ENCODE peak calls at places on chromosomes 2 and 18, in nine cellular contexts. One of them, this sample, is unnamed.

GRCh38 chr18:48456838-48457237 is 47.7 kb upstream of the ZBTB7C start:
- DNase-seq in IMR-90: no peak
- DNase-seq in transverse colon: no peak
- DNase-seq in GM12878: no peak
- DNase-seq in cardiac muscle cell: no peak
- DNase-seq in fibroblast of lung: no peak
- DNase-seq in suprapubic skin: no peak
- DNase-seq in stomach: no peak
- DNase-seq in testis: no peak
- DNase-seq in this sample: no peak

GRCh38 chr18:49168281-49168680 is 217.5 kb upstream of the SMAD7 start:
- DNase-seq in IMR-90: no peak
- DNase-seq in testis: peak; percentile 19
- DNase-seq in transverse colon: no peak
- DNase-seq in fibroblast of lung: no peak
- DNase-seq in cardiac muscle cell: no peak
- DNase-seq in GM12878: no peak
- DNase-seq in suprapubic skin: no peak
- DNase-seq in stomach: no peak
- DNase-seq in this sample: no peak

GRCh38 chr2:15334650-15335326 is 226.3 kb downstream of the NBAS start:
- DNase-seq in suprapubic skin: no peak
- DNase-seq in cardiac muscle cell: no peak
- DNase-seq in transverse colon: no peak
- DNase-seq in testis: no peak
- DNase-seq in fibroblast of lung: peak; percentile 41
- DNase-seq in IMR-90: peak; percentile 57
- DNase-seq in stomach: no peak
- DNase-seq in GM12878: no peak
- DNase-seq in this sample: peak; percentile 94

GRCh38 chr2:189233527-189233926 is 54.0 kb upstream of the COL5A2 start:
- DNase-seq in stomach: no peak
- DNase-seq in suprapubic skin: no peak
- DNase-seq in IMR-90: peak; percentile 58
- DNase-seq in cardiac muscle cell: peak; percentile 22
- DNase-seq in fibroblast of lung: peak; percentile 44
- DNase-seq in testis: no peak
- DNase-seq in transverse colon: no peak
- DNase-seq in GM12878: no peak
- DNase-seq in this sample: peak; percentile 87

GRCh38 chr2:174588463-174588862 is 9.1 kb downstream of the WIPF1 start:
- DNase-seq in IMR-90: no peak
- DNase-seq in stomach: no peak
- DNase-seq in suprapubic skin: no peak
- DNase-seq in fibroblast of lung: no peak
- DNase-seq in testis: no peak
- DNase-seq in GM12878: no peak
- DNase-seq in transverse colon: no peak
- DNase-seq in cardiac muscle cell: no peak
- DNase-seq in this sample: no peak

GRCh38 chr2:102514061-102514785 is 41.2 kb downstream of the SLC9A4 start:
- DNase-seq in testis: no peak
- DNase-seq in stomach: peak; percentile 46
- DNase-seq in GM12878: no peak
- DNase-seq in cardiac muscle cell: peak; percentile 94
- DNase-seq in fibroblast of lung: peak; percentile 89
- DNase-seq in transverse colon: no peak
- DNase-seq in IMR-90: peak; percentile 89
- DNase-seq in suprapubic skin: no peak
- DNase-seq in this sample: peak; percentile 94

GRCh38 chr2:232309592-232309991 is 69.0 kb upstream of the ALPP start:
- DNase-seq in testis: no peak
- DNase-seq in IMR-90: no peak
- DNase-seq in suprapubic skin: no peak
- DNase-seq in stomach: no peak
- DNase-seq in cardiac muscle cell: no peak
- DNase-seq in transverse colon: no peak
- DNase-seq in fibroblast of lung: no peak
- DNase-seq in GM12878: no peak
- DNase-seq in this sample: no peak

GRCh38 chr2:228658998-228659397 is 477.5 kb upstream of the SPHKAP start:
- DNase-seq in testis: no peak
- DNase-seq in GM12878: no peak
- DNase-seq in cardiac muscle cell: peak; percentile 95
- DNase-seq in suprapubic skin: no peak
- DNase-seq in stomach: no peak
- DNase-seq in fibroblast of lung: peak; percentile 96
- DNase-seq in transverse colon: no peak
- DNase-seq in IMR-90: peak; percentile 85
- DNase-seq in this sample: peak; percentile 31

GRCh38 chr2:16392647-16393482 is 272.8 kb downstream of the CYRIA start:
- DNase-seq in fibroblast of lung: no peak
- DNase-seq in testis: no peak
- DNase-seq in stomach: no peak
- DNase-seq in GM12878: no peak
- DNase-seq in suprapubic skin: no peak
- DNase-seq in transverse colon: no peak
- DNase-seq in cardiac muscle cell: no peak
- DNase-seq in IMR-90: no peak
- DNase-seq in this sample: no peak

GRCh38 chr2:213320604-213321003 is 36.3 kb downstream of the SPAG16 start:
- DNase-seq in stomach: no peak
- DNase-seq in cardiac muscle cell: no peak
- DNase-seq in testis: no peak
- DNase-seq in suprapubic skin: no peak
- DNase-seq in fibroblast of lung: no peak
- DNase-seq in IMR-90: no peak
- DNase-seq in transverse colon: no peak
- DNase-seq in GM12878: no peak
- DNase-seq in this sample: no peak

GRCh38 chr2:213315168-213315876 is 31.1 kb downstream of the SPAG16 start:
- DNase-seq in transverse colon: no peak
- DNase-seq in fibroblast of lung: no peak
- DNase-seq in stomach: no peak
- DNase-seq in cardiac muscle cell: no peak
- DNase-seq in GM12878: peak; percentile 11
- DNase-seq in testis: no peak
- DNase-seq in suprapubic skin: no peak
- DNase-seq in IMR-90: no peak
- DNase-seq in this sample: no peak

GRCh38 chr2:213316001-213316735 is 31.9 kb downstream of the SPAG16 start:
- DNase-seq in testis: no peak
- DNase-seq in GM12878: no peak
- DNase-seq in fibroblast of lung: no peak
- DNase-seq in suprapubic skin: no peak
- DNase-seq in stomach: no peak
- DNase-seq in transverse colon: no peak
- DNase-seq in cardiac muscle cell: peak; percentile 13
- DNase-seq in IMR-90: peak; percentile 37
- DNase-seq in this sample: peak; percentile 45

GRCh38 chr2:213317929-213318328 is 33.7 kb downstream of the SPAG16 start:
- DNase-seq in GM12878: no peak
- DNase-seq in fibroblast of lung: peak; percentile 74
- DNase-seq in stomach: no peak
- DNase-seq in IMR-90: peak; percentile 83
- DNase-seq in testis: no peak
- DNase-seq in suprapubic skin: no peak
- DNase-seq in cardiac muscle cell: peak; percentile 64
- DNase-seq in transverse colon: no peak
- DNase-seq in this sample: peak; percentile 33
- TF ChIP-seq CTCF in GM12878: no peak
- TF ChIP-seq CTCF in fibroblast of lung: no peak
- TF ChIP-seq CTCF in stomach: no peak
- TF ChIP-seq CTCF in IMR-90: no peak
- TF ChIP-seq CTCF in testis: no peak
- TF ChIP-seq CTCF in suprapubic skin: no peak
- TF ChIP-seq CTCF in cardiac muscle cell: no peak
- TF ChIP-seq CTCF in transverse colon: no peak
- TF ChIP-seq CTCF in this sample: no peak

DNA sequence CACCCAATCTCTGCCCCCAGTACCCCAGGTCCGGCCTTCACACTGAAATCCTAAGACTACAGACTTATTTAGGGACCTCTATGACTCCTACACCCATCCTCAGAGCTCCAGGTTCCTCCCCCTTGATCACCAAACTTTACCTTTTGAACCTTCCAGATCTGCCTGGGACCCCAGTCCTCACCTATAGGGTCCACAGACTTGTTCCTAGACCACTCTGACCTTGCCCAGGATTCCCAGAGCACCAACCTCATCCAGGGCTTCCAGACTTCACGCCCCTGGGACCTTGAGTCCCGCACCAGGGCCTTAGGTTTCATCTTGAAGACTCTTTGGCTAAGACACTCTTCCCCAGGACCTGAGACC is 462 bp downstream of the CHCHD5 start:
- DNase-seq in transverse colon: no peak
- DNase-seq in IMR-90: no peak
- DNase-seq in suprapubic skin: no peak
- DNase-seq in cardiac muscle cell: no peak
- DNase-seq in testis: no peak
- DNase-seq in stomach: no peak
- DNase-seq in GM12878: no peak
- DNase-seq in fibroblast of lung: no peak
- DNase-seq in this sample: no peak
- H3K4me3 ChIP-seq in transverse colon: peak overlapping the region; percentile 62
- H3K4me3 ChIP-seq in IMR-90: peak overlapping the region; percentile 56
- H3K4me3 ChIP-seq in suprapubic skin: peak overlapping the region; percentile 73
- H3K4me3 ChIP-seq in cardiac muscle cell: peak overlapping the region; percentile 44
- H3K4me3 ChIP-seq in testis: peak overlapping the region; percentile 69
- H3K4me3 ChIP-seq in stomach: peak overlapping the region; percentile 53
- H3K4me3 ChIP-seq in GM12878: peak overlapping the region; percentile 89
- H3K4me3 ChIP-seq in fibroblast of lung: peak overlapping the region; percentile 94
- H3K4me3 ChIP-seq in this sample: peak overlapping the region; percentile 67

DNA sequence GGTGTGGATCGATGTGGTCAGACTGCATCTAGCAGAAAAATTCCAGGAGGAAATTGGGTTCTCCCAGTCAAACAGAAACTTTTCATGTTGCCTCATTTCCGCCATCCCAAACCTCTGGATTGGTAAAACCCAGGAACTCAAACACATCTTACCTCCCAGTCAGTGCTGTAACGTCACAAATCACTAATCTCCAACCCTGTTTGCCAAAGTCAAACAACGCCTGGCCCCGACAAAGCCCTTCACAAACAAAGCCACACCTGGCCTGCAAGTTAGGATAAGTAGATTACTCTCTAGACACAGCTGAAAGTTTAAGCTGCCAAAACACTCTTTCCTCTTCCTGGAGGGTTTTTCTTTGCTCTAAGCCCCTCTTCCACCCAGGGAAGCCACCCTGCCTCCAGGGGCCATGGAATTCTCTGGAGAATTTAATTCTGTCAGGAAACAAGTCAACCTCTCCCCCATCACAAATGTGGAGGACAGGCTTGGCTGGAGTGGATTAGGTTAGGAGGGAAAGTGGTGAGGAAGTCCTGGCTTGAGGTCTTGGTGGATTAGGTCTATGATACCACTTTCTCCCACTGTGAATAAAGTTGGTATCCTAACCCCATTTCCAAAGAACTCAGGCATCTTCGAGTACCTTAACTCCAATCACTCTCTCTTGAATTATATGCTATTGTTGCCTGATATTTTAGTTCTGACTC is 86.7 kb downstream of the LYPD6B start:
- DNase-seq in fibroblast of lung: no peak
- DNase-seq in testis: no peak
- DNase-seq in transverse colon: peak; percentile 52
- DNase-seq in cardiac muscle cell: no peak
- DNase-seq in stomach: peak; percentile 80
- DNase-seq in IMR-90: no peak
- DNase-seq in GM12878: no peak
- DNase-seq in suprapubic skin: no peak
- DNase-seq in this sample: peak; percentile 60
- H3K27me3 ChIP-seq in fibroblast of lung: no peaks in the 10 kb centered on the region
- H3K27me3 ChIP-seq in testis: no peaks in the 10 kb centered on the region
- H3K27me3 ChIP-seq in transverse colon: no peaks in the 10 kb centered on the region
- H3K27me3 ChIP-seq in cardiac muscle cell: no peaks in the 10 kb centered on the region
- H3K27me3 ChIP-seq in stomach: no peaks in the 10 kb centered on the region
- H3K27me3 ChIP-seq in IMR-90: no peaks in the 10 kb centered on the region
- H3K27me3 ChIP-seq in GM12878: no peaks in the 10 kb centered on the region
- H3K27me3 ChIP-seq in suprapubic skin: no peaks in the 10 kb centered on the region
- H3K27me3 ChIP-seq in this sample: no peaks in the 10 kb centered on the region

GRCh38 chr2:75481041-75481836 is 79.5 kb downstream of the EVA1A start:
- DNase-seq in GM12878: no peak
- DNase-seq in stomach: no peak
- DNase-seq in testis: no peak
- DNase-seq in transverse colon: no peak
- DNase-seq in suprapubic skin: no peak
- DNase-seq in cardiac muscle cell: peak; percentile 62
- DNase-seq in fibroblast of lung: peak; percentile 39
- DNase-seq in IMR-90: peak; percentile 41
- DNase-seq in this sample: peak; percentile 27
- TF ChIP-seq CTCF in GM12878: peak; percentile 32
- TF ChIP-seq CTCF in stomach: no peak
- TF ChIP-seq CTCF in testis: no peak
- TF ChIP-seq CTCF in transverse colon: no peak
- TF ChIP-seq CTCF in suprapubic skin: no peak
- TF ChIP-seq CTCF in cardiac muscle cell: peak; percentile 58
- TF ChIP-seq CTCF in fibroblast of lung: peak; percentile 58
- TF ChIP-seq CTCF in IMR-90: peak; percentile 42
- TF ChIP-seq CTCF in this sample: peak; percentile 51

DNA sequence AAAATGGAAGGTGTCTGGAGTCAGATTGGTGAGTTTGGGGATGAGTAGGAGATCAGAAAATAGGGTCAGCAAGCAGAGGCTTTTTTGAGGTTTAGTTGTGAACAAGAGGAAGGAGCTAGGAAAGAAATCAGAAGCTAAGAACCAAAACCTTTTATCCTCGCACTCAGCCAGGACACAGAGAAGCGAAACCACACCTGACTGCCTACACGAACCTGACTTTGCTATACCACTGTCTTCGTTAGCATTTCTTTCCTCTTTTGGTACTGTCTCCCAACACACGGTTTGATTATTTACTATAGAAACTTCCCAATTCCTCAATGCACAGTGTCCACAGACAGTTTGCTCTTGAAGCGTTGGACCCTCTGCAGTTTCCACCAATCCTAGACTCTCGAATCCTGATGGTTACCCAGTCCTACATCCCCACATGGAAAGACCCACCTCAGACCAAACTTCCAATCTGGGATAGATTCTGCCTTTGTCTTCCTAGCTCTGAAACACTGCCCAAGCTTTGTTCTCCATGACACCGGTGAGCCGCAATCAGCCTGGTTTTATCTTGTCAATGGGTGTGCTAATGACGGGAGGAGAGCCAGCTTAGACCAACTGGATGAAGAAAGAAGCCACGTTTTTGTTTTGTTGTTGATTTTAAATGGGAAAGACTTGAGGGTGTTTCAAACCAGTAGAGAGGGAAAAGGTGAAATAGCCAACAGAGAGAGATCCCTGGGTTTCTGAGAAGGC is 137.4 kb downstream of the CABLES1 start:
- DNase-seq in suprapubic skin: no peak
- DNase-seq in fibroblast of lung: no peak
- DNase-seq in cardiac muscle cell: no peak
- DNase-seq in stomach: no peak
- DNase-seq in testis: no peak
- DNase-seq in IMR-90: no peak
- DNase-seq in transverse colon: no peak
- DNase-seq in GM12878: no peak
- DNase-seq in this sample: no peak
- H3K4me3 ChIP-seq in suprapubic skin: no peak overlapping the region
- H3K4me3 ChIP-seq in fibroblast of lung: no peak overlapping the region
- H3K4me3 ChIP-seq in cardiac muscle cell: no peak overlapping the region
- H3K4me3 ChIP-seq in stomach: no peak overlapping the region
- H3K4me3 ChIP-seq in testis: no peak overlapping the region
- H3K4me3 ChIP-seq in IMR-90: no peak overlapping the region
- H3K4me3 ChIP-seq in transverse colon: no peak overlapping the region
- H3K4me3 ChIP-seq in GM12878: no peak overlapping the region
- H3K4me3 ChIP-seq in this sample: no peak overlapping the region